ENCODE peak calls at places on chromosome 18, in eight cellular contexts. M is transverse colon; A is neural progenitor cell; C is HCT116; W is left ventricle myocardium inferior; B is A673; U is sigmoid colon; I is CD8-positive, alpha-beta T cell. K is an unnamed sample.

GRCh38 chr18:41972067-41973000 is 17.3 kb downstream of the PIK3C3 start:
- DNase-seq in M (no peak), A (no peak), C (no peak), W (no peak), B (no peak), U (no peak), I (no peak), K (no peak)

GRCh38 chr18:2538236-2538635 is 33.1 kb downstream of the METTL4 start:
- DNase-seq in M (no peak), A (no peak), C (no peak), W (no peak), B (no peak), U (no peak), I (no peak), K (no peak)

GRCh38 chr18:56255381-56255780 is 383.0 kb downstream of the TXNL1 start:
- DNase-seq in M (no peak), A (no peak), C (no peak), W (no peak), B (no peak), U (no peak), I (no peak), K (no peak)

GRCh38 chr18:12421732-12422131 is 14.0 kb downstream of the PRELID3A start:
- DNase-seq in M (no peak), A (peak), C (no peak), W (no peak), B (no peak), U (no peak), I (no peak), K (no peak)

GRCh38 chr18:74977041-74977440 is 231.9 kb downstream of the PTGR3 start:
- DNase-seq in M (no peak), A (no peak), C (no peak), W (no peak), B (no peak), U (no peak), I (no peak), K (no peak)

GRCh38 chr18:4196358-4196757 is 258.7 kb downstream of the DLGAP1 start:
- DNase-seq in M (no peak), A (no peak), C (no peak), W (no peak), B (peak), U (no peak), I (no peak), K (no peak)

GRCh38 chr18:10051877-10052631 is 138.2 kb downstream of the VAPA start:
- DNase-seq in M (peak), A (no peak), C (no peak), W (peak), B (no peak), U (peak), I (no peak), K (no peak)

GRCh38 chr18:32093106-32093511 is 1.4 kb downstream of the RNF138 start:
- DNase-seq in M (peak), A (peak), C (no peak), W (peak), B (peak), U (peak), I (peak), K (peak)

GRCh38 chr18:60377778-60378469 is 5.3 kb upstream of the MC4R start:
- DNase-seq in M (no peak), A (no peak), C (no peak), W (no peak), B (no peak), U (no peak), I (no peak), K (no peak)

GRCh38 chr18:23631746-23632145 is 31.0 kb downstream of the ANKRD29 start:
- DNase-seq in M (no peak), A (peak), C (no peak), W (no peak), B (no peak), U (no peak), I (no peak), K (no peak)

GRCh38 chr18:45619062-45619825 is 4.0 kb downstream of the SLC14A2 start:
- DNase-seq in M (peak), A (no peak), C (no peak), W (peak), B (no peak), U (peak), I (no peak), K (no peak)

GRCh38 chr18:68147728-68148127 is 567.2 kb downstream of the TMX3 start:
- DNase-seq in M (no peak), A (no peak), C (no peak), W (no peak), B (no peak), U (no peak), I (no peak), K (no peak)

GRCh38 chr18:48621815-48622555 is 83.2 kb downstream of the CTIF start:
- DNase-seq in M (no peak), A (no peak), C (no peak), W (no peak), B (no peak), U (no peak), I (no peak), K (no peak)

GRCh38 chr18:46167971-46168370 is 63.8 kb downstream of the HAUS1 start:
- DNase-seq in M (peak), A (no peak), C (no peak), W (no peak), B (no peak), U (no peak), I (no peak), K (peak)

GRCh38 chr18:65359479-65359878 is 391.3 kb upstream of the CDH7 start:
- DNase-seq in M (no peak), A (no peak), C (no peak), W (no peak), B (no peak), U (no peak), I (no peak), K (no peak)

GRCh38 chr18:58416704-58417683 is 211.9 kb downstream of the ALPK2 start:
- DNase-seq in M (no peak), A (no peak), C (no peak), W (no peak), B (no peak), U (no peak), I (no peak), K (no peak)
- H3K27ac ChIP-seq in M (no peak), A (no peak), C (no peak), W (peak), B (no peak), U (no peak), I (no peak), K (no peak)

DNA sequence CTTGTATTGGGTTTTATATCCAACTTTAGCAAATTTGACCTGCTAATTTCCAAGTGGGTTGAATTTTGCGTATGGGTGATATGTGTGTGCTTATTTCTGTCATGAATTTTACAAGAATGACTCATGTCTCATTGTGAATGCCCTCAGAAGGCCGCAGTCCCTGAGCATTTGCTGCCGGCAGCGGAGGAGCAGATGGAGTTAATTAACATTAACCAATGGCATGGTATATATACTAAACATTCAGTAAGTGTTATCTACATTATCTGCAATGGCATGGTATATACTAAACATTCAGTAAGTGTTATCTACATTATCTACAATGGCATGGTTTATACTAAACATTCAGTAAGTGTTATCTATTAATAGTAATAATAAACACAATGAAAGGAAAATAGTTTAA is 90.1 kb downstream of the DOK6 start:
- DNase-seq in M (no peak), A (no peak), C (no peak), W (no peak), B (peak), U (no peak), I (no peak), K (no peak)
- TF ChIP-seq CTCF in M (no peak), A (no peak), C (no peak), W (no peak), B (no peak), U (no peak), I (no peak), K (no peak)

DNA sequence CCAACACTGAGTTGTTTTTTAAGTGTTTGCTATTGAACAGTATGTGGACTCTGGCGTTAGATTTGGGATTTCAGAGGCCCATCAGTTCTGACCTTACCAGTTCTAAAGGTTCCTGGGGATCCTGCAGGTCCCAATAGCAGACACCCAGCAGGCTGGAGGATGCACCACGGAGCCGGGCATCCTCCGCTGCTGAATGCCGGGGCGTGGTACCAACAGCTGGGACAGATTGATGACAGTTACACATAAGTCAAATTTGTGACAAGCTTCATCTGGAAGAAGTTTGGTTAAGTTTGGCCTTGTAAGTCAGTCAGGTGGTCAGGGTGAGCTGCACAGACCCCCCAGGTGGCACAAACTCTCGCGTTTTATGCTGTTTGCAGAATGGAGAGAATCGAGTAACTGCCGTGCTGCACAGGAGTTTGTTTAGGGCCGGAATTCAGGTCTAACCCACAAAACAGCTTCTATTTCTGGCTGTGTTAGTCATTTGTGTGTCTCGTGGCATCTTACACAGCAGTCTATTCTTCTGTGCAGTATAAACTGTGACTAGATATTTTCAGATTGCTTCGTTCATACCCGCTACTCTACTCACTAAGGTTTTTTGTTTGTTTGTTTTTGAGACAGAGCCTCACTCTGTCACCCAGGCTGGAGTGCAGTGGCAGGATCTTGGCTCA is 19.2 kb downstream of the CTDP1 start:
- DNase-seq in M (no peak), A (no peak), C (no peak), W (no peak), B (no peak), U (no peak), I (no peak), K (no peak)
- H3K27ac ChIP-seq in M (peak), A (no peak), C (no peak), W (peak), B (no peak), U (no peak), I (no peak), K (no peak)

DNA sequence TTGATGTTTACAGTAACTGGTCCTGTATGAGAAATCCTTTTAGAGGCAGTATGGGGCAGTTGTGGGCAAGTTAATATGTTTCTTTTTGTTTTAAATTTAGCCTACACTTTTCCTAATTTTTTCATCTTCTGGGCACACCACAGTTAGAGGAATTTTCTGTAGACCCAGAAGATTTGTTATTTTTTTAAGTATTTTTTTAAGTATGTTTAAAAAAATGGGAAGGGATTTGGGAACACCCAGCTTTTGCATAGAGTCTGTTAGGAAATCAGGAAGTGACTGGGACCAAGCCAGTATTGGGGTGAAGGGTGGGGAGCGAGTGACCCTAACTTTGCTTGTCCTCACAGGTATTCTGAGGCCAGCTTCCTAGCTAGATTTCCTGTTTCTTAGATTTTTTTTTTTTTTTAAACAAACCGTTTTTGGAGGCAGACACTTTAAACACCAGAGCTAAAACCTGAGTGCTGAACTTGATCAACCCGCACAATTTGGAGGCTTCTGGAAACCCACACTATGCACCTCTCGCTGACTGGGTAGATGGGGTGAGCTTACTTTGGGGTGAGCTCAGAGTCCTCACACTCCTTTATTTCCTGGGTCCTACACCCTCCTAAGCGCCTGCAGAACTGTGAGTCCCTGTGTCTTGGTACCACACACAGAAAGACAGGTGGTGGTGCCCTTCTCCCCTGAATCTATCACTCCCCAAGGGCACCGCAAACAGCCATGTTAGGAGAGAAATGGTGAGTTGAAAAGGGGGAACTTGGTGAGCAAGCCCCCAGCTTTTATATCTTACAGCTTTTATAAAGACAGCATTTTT is 5.2 kb downstream of the GATA6 start:
- DNase-seq in M (peak), A (peak), C (no peak), W (no peak), B (no peak), U (no peak), I (no peak), K (no peak)
- TF ChIP-seq CTCF in M (no peak), A (peak), C (no peak), W (no peak), B (no peak), U (no peak), I (no peak), K (no peak)

DNA sequence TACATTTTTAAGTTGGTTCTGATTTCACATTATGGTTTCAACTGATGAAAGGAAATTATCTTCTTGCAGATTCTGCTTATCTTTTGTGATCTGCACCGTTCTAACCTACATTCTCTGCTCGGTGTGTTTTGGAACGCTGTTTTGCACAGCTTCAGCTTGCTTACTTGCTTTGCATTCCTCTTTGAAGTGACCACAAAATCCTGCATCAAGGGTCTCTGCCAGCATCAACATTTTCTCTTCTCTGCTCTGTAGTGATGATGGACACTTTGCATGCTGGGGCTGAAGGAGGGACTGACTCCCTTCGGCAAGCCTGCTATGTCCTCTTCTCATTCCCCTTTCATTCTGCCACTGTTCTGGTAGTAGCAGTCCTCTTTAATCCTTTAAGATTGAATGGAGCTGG is 485.2 kb downstream of the FBXO15 start:
- DNase-seq in M (no peak), A (no peak), C (no peak), W (no peak), B (no peak), U (no peak), I (no peak), K (no peak)
- H3K27ac ChIP-seq in M (no peak), A (no peak), C (no peak), W (no peak), B (no peak), U (no peak), I (no peak), K (no peak)

GRCh38 chr18:54043484-54044256 is 180.8 kb downstream of the MBD2 start:
- DNase-seq in M (no peak), A (no peak), C (no peak), W (no peak), B (no peak), U (no peak), I (no peak), K (no peak)
- TF ChIP-seq CTCF in M (no peak), A (peak), C (peak), W (peak), B (no peak), U (no peak), I (no peak), K (no peak)

GRCh38 chr18:61991201-61991600 is 98.4 kb upstream of the RNF152 start:
- DNase-seq in M (no peak), A (no peak), C (no peak), W (no peak), B (no peak), U (no peak), I (no peak), K (no peak)

GRCh38 chr18:61984293-61984692 is 91.5 kb upstream of the RNF152 start:
- DNase-seq in M (no peak), A (no peak), C (no peak), W (no peak), B (no peak), U (no peak), I (no peak), K (no peak)

GRCh38 chr18:61991836-61992235 is 99.0 kb upstream of the RNF152 start:
- DNase-seq in M (no peak), A (no peak), C (no peak), W (no peak), B (no peak), U (no peak), I (no peak), K (no peak)

GRCh38 chr18:61989138-61989537 is 96.3 kb upstream of the RNF152 start:
- DNase-seq in M (no peak), A (no peak), C (no peak), W (no peak), B (no peak), U (no peak), I (no peak), K (no peak)

GRCh38 chr18:61988100-61988499 is 95.3 kb upstream of the RNF152 start:
- DNase-seq in M (no peak), A (no peak), C (no peak), W (no peak), B (peak), U (no peak), I (no peak), K (no peak)
- H3K27ac ChIP-seq in M (no peak), A (no peak), C (no peak), W (no peak), B (no peak), U (no peak), I (no peak), K (no peak)

K was measured in esophagus squamous epithelium.